ENCODE peak calls at places on chromosomes 1 and 21, in four cellular contexts. One of them, this sample, is unnamed.
A peak's percentile ranks its signal among the peaks of the same experiment; 100 is the strongest.

GRCh38 chr1:61853545-61853944 is 111.3 kb downstream of the PATJ start:
- DNase-seq in uterus: no peak
- DNase-seq in psoas muscle: no peak
- DNase-seq in left lung: no peak
- DNase-seq in this sample: no peak

GRCh38 chr1:162324391-162324790 is 52.3 kb downstream of the SPATA46 start:
- DNase-seq in uterus: no peak
- DNase-seq in psoas muscle: no peak
- DNase-seq in left lung: no peak
- DNase-seq in this sample: no peak

GRCh38 chr1:20279507-20279906 is 11.2 kb upstream of the VWA5B1 start:
- DNase-seq in psoas muscle: no peak
- DNase-seq in uterus: no peak
- DNase-seq in left lung: no peak
- DNase-seq in this sample: no peak

GRCh38 chr1:227317541-227318002 is 720 bp downstream of the CDC42BPA start:
- DNase-seq in left lung: no peak
- DNase-seq in uterus: peak; percentile 39
- DNase-seq in psoas muscle: peak; percentile 34
- DNase-seq in this sample: no peak

GRCh38 chr1:93275634-93276295 is 69.9 kb upstream of the DR1 start:
- DNase-seq in uterus: no peak
- DNase-seq in psoas muscle: no peak
- DNase-seq in left lung: no peak
- DNase-seq in this sample: no peak

GRCh38 chr1:115275216-115275615 is 62.8 kb downstream of the NGF start:
- DNase-seq in left lung: no peak
- DNase-seq in uterus: no peak
- DNase-seq in psoas muscle: no peak
- DNase-seq in this sample: no peak

GRCh38 chr1:74733616-74734484 is 898 bp downstream of the TYW3 start:
- DNase-seq in uterus: no peak
- DNase-seq in psoas muscle: no peak
- DNase-seq in left lung: no peak
- DNase-seq in this sample: no peak

GRCh38 chr1:178310685-178311105 is 186.1 kb downstream of the CLEC20A start:
- DNase-seq in left lung: no peak
- DNase-seq in psoas muscle: no peak
- DNase-seq in uterus: no peak
- DNase-seq in this sample: no peak

GRCh38 chr1:218380125-218380977 is 35.2 kb downstream of the TGFB2 start:
- DNase-seq in uterus: no peak
- DNase-seq in left lung: no peak
- DNase-seq in psoas muscle: no peak
- DNase-seq in this sample: no peak

GRCh38 chr1:53498555-53499142 is 39.5 kb downstream of the DMRTB1 start:
- DNase-seq in uterus: no peak
- DNase-seq in psoas muscle: no peak
- DNase-seq in left lung: no peak
- DNase-seq in this sample: no peak

GRCh38 chr1:56068908-56069307 is 510.5 kb downstream of the PLPP3 start:
- DNase-seq in uterus: no peak
- DNase-seq in left lung: no peak
- DNase-seq in psoas muscle: no peak
- DNase-seq in this sample: no peak

GRCh38 chr1:214666674-214667073 is 63.7 kb downstream of the CENPF start:
- DNase-seq in left lung: no peak
- DNase-seq in uterus: no peak
- DNase-seq in psoas muscle: no peak
- DNase-seq in this sample: no peak

GRCh38 chr1:27488523-27489138 is 1.3 kb downstream of the WASF2 start:
- DNase-seq in left lung: no peak
- DNase-seq in uterus: peak; percentile 5
- DNase-seq in psoas muscle: no peak
- DNase-seq in this sample: no peak

GRCh38 chr1:19038732-19039131 is 82.3 kb upstream of the IFFO2 start:
- DNase-seq in uterus: no peak
- DNase-seq in left lung: no peak
- DNase-seq in psoas muscle: no peak
- DNase-seq in this sample: no peak

GRCh38 chr1:66282343-66282852 is 251.6 kb upstream of the SGIP1 start:
- DNase-seq in uterus: peak; percentile 23
- DNase-seq in psoas muscle: no peak
- DNase-seq in left lung: no peak
- DNase-seq in this sample: no peak

GRCh38 chr1:70044832-70045231 is 160.5 kb downstream of the LRRC40 start:
- DNase-seq in left lung: no peak
- DNase-seq in uterus: no peak
- DNase-seq in psoas muscle: no peak
- DNase-seq in this sample: no peak

GRCh38 chr1:234262007-234262753 is 111.1 kb upstream of the COA6 start:
- DNase-seq in left lung: no peak
- DNase-seq in psoas muscle: no peak
- DNase-seq in uterus: no peak
- DNase-seq in this sample: no peak

GRCh38 chr1:24261977-24262376 is 57.2 kb upstream of the GRHL3 start:
- DNase-seq in uterus: no peak
- DNase-seq in psoas muscle: no peak
- DNase-seq in left lung: no peak
- DNase-seq in this sample: no peak

GRCh38 chr1:172400073-172400737 is 20.3 kb upstream of the C1orf105 start:
- DNase-seq in uterus: no peak
- DNase-seq in psoas muscle: no peak
- DNase-seq in left lung: no peak
- DNase-seq in this sample: no peak

GRCh38 chr1:3533051-3534048 is 78.0 kb downstream of the MEGF6 start:
- DNase-seq in psoas muscle: no peak
- DNase-seq in uterus: no peak
- DNase-seq in left lung: no peak
- DNase-seq in this sample: no peak

GRCh38 chr1:165717918-165718515 is 19.7 kb upstream of the ALDH9A1 start:
- DNase-seq in uterus: no peak
- DNase-seq in left lung: no peak
- DNase-seq in psoas muscle: no peak
- DNase-seq in this sample: no peak

GRCh38 chr1:183871142-183871541 is 66.2 kb downstream of the RGL1 start:
- DNase-seq in psoas muscle: no peak
- DNase-seq in uterus: no peak
- DNase-seq in left lung: no peak
- DNase-seq in this sample: no peak

GRCh38 chr1:83554174-83554573 is 444.8 kb downstream of the TTLL7 start:
- DNase-seq in uterus: no peak
- DNase-seq in psoas muscle: no peak
- DNase-seq in left lung: no peak
- DNase-seq in this sample: no peak

GRCh38 chr1:7940745-7941436 is at the start of gene TNFRSF9:
- DNase-seq in psoas muscle: no peak
- DNase-seq in left lung: peak; percentile 82
- DNase-seq in uterus: no peak
- DNase-seq in this sample: peak; percentile 30

GRCh38 chr1:21139601-21140000 is 37.1 kb downstream of the EIF4G3 start:
- DNase-seq in uterus: peak; percentile 21
- DNase-seq in psoas muscle: peak; percentile 32
- DNase-seq in left lung: no peak
- DNase-seq in this sample: no peak

GRCh38 chr21:28091500-28091899 is 901.2 kb downstream of the LTN1 start:
- DNase-seq in left lung: no peak
- DNase-seq in uterus: no peak
- DNase-seq in psoas muscle: no peak
- DNase-seq in this sample: no peak

GRCh38 chr1:99481391-99481996 is 164.4 kb upstream of the PALMD start:
- DNase-seq in psoas muscle: no peak
- DNase-seq in uterus: no peak
- DNase-seq in left lung: no peak
- DNase-seq in this sample: no peak

DNA sequence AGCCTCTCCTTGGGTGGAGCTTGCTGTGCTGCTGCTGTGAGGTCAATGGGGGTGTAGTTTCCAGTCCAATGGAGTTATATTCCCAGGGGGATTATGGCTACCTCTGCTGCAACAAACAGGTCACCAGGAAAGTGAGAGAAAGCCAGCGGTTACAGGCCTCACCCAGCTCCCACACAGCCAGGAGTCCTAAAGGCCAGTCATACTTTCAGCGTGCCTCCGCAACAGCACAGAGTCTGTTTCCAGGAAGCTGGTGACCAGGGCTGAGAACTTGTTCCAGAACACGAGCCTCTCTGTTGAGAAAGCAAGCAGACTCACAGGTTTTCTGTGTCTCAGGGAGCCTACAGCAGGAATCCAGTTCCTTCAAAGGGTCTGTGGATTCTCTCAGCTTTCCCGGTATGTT is 17.3 kb upstream of the OR2M5 start:
- DNase-seq in psoas muscle: no peak
- DNase-seq in left lung: no peak
- DNase-seq in uterus: no peak
- DNase-seq in this sample: no peak
- H3K9me3 ChIP-seq in psoas muscle: no peaks in the 10 kb centered on the region
- H3K9me3 ChIP-seq in left lung: peaks cover 39% of the 10 kb centered on the region
- H3K9me3 ChIP-seq in uterus: no peaks in the 10 kb centered on the region
- H3K9me3 ChIP-seq in this sample: no peaks in the 10 kb centered on the region

GRCh38 chr21:39664586-39664985 is 51.8 kb downstream of the B3GALT5 start:
- DNase-seq in uterus: no peak
- DNase-seq in left lung: no peak
- DNase-seq in psoas muscle: no peak
- DNase-seq in this sample: no peak

GRCh38 chr21:39663066-39663465 is 50.3 kb downstream of the B3GALT5 start:
- DNase-seq in psoas muscle: no peak
- DNase-seq in left lung: no peak
- DNase-seq in uterus: no peak
- DNase-seq in this sample: no peak

GRCh38 chr21:39666026-39666425 is 53.3 kb downstream of the B3GALT5 start:
- DNase-seq in psoas muscle: no peak
- DNase-seq in left lung: no peak
- DNase-seq in uterus: no peak
- DNase-seq in this sample: no peak

GRCh38 chr21:39662411-39662953 is 49.7 kb downstream of the B3GALT5 start:
- DNase-seq in psoas muscle: no peak
- DNase-seq in left lung: no peak
- DNase-seq in uterus: no peak
- DNase-seq in this sample: no peak

GRCh38 chr21:39663742-39664492 is 51.2 kb downstream of the B3GALT5 start:
- DNase-seq in uterus: no peak
- DNase-seq in psoas muscle: no peak
- DNase-seq in left lung: no peak
- DNase-seq in this sample: no peak
- H3K9me3 ChIP-seq in uterus: no peaks in the 10 kb centered on the region
- H3K9me3 ChIP-seq in psoas muscle: no peaks in the 10 kb centered on the region
- H3K9me3 ChIP-seq in left lung: no peaks in the 10 kb centered on the region
- H3K9me3 ChIP-seq in this sample: no peaks in the 10 kb centered on the region

GRCh38 chr1:4961935-4962645 is 307.7 kb downstream of the AJAP1 start:
- DNase-seq in uterus: no peak
- DNase-seq in left lung: no peak
- DNase-seq in psoas muscle: no peak
- DNase-seq in this sample: no peak

GRCh38 chr1:4962836-4963235 is 308.4 kb downstream of the AJAP1 start:
- DNase-seq in uterus: no peak
- DNase-seq in left lung: no peak
- DNase-seq in psoas muscle: no peak
- DNase-seq in this sample: no peak

GRCh38 chr1:4965346-4965726 is 310.9 kb downstream of the AJAP1 start:
- DNase-seq in left lung: no peak
- DNase-seq in psoas muscle: no peak
- DNase-seq in uterus: no peak
- DNase-seq in this sample: no peak

GRCh38 chr1:4963251-4963650 is 308.8 kb downstream of the AJAP1 start:
- DNase-seq in uterus: no peak
- DNase-seq in psoas muscle: peak; percentile 14
- DNase-seq in left lung: no peak
- DNase-seq in this sample: no peak

DNA sequence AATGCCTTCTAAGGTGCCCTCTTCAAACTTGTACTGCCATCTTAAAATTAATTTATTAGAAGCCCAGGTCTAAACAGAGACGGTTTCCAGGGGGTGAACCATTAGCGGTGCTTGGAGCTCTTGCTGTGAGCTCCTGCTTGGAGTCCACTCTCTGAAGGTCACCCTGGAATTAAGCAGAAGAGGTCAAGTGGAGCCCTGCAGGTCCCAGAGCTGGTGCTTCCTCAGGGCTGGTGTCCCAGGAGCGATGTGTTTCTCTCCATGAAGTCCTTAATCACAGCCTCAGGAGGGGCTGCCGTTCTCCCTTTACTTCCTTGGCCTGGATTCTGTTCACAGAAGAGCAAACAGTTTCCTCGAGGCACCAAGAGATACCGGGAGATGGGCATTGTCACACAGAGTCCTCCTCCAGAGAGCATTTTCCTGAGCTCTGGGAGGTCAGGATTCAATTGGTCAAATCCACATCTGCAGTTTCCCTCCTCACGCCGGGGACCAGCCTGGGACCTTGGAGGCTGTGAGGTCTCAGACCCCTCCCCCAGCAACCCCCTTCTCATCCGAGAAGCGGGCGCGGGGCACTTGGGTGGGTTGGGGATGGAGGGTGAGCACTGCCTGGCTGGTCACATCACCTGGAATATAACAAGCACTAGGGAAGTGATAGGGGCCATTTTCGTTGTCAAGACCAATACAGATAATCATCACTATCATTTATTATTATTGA is 310.4 kb downstream of the AJAP1 start:
- DNase-seq in uterus: no peak
- DNase-seq in psoas muscle: no peak
- DNase-seq in left lung: no peak
- DNase-seq in this sample: no peak
- H3K9me3 ChIP-seq in uterus: no peaks in the 10 kb centered on the region
- H3K9me3 ChIP-seq in psoas muscle: no peaks in the 10 kb centered on the region
- H3K9me3 ChIP-seq in left lung: no peaks in the 10 kb centered on the region
- H3K9me3 ChIP-seq in this sample: no peaks in the 10 kb centered on the region

DNA sequence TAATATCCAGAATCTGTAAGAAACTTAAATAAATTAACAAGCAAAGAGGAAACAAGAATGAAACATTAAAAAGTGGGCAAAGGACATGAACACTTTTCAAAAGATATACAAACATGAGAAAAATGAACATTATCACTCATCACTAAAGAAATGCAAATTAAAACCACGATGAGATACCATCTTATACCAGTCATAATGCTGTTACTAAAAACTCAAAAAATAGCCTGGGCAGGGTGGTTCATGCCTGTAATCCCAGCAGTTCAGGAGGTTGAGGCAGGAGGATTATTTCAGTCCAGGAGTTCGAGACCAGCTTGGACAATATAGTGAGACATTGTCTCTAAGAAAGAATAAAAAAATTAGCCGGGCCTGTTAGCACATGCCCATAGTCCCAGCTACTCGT is 6.1 kb downstream of the ZNF124 start:
- DNase-seq in psoas muscle: no peak
- DNase-seq in left lung: no peak
- DNase-seq in uterus: no peak
- DNase-seq in this sample: no peak
- H3K9me3 ChIP-seq in psoas muscle: peaks cover 53% of the 10 kb centered on the region
- H3K9me3 ChIP-seq in left lung: peaks cover 78% of the 10 kb centered on the region
- H3K9me3 ChIP-seq in uterus: no peaks in the 10 kb centered on the region
- H3K9me3 ChIP-seq in this sample: peaks cover 14% of the 10 kb centered on the region